ENCODE peak calls at places on chromosome 3, in nine cellular contexts. Z is HT1080, T is colonic mucosa, E is activated gamma-delta T cell, R is AG08396, H is prostate gland, W is NCI-H2081, P is posterior cingulate gyrus, D is NCI-H2029. U is an unnamed sample.

GRCh38 chr3:52244061-52244628 is 1.4 kb upstream of the PPM1M start:
- DNase-seq in R (no peak), D (no peak), E (no peak), Z (peak), T (no peak), H (no peak), P (no peak), W (no peak), U (peak)

GRCh38 chr3:55458398-55458797 is 28.7 kb downstream of the WNT5A start:
- DNase-seq in E (no peak), Z (peak), R (no peak), D (no peak), H (no peak), W (no peak), T (no peak), P (no peak), U (no peak)

GRCh38 chr3:1235526-1236120 is 142.8 kb downstream of the CNTN6 start:
- DNase-seq in T (no peak), D (no peak), R (no peak), E (no peak), Z (peak), W (no peak), P (no peak), H (no peak), U (no peak)

GRCh38 chr3:132730891-132731580 is 8.8 kb upstream of the NPHP3 start:
- DNase-seq in Z (peak), T (no peak), P (no peak), D (peak), E (no peak), H (no peak), R (peak), W (peak), U (peak)

GRCh38 chr3:37221407-37221806 is 47.0 kb upstream of the LRRFIP2 start:
- DNase-seq in D (no peak), P (no peak), W (no peak), H (no peak), E (no peak), R (peak), T (no peak), Z (peak), U (peak)

GRCh38 chr3:36521007-36521379 is 140.7 kb downstream of the STAC start:
- DNase-seq in D (no peak), Z (no peak), W (no peak), T (no peak), P (no peak), R (no peak), E (no peak), H (no peak), U (no peak)

GRCh38 chr3:9308298-9308990 is 54.4 kb upstream of the THUMPD3 start:
- DNase-seq in E (no peak), D (no peak), W (peak), R (peak), Z (no peak), T (no peak), H (no peak), P (no peak), U (no peak)

GRCh38 chr3:149723781-149724180 is 28.5 kb downstream of the COMMD2 start:
- DNase-seq in H (no peak), T (no peak), E (no peak), R (no peak), D (no peak), Z (no peak), W (no peak), P (no peak), U (no peak)

U was measured in COLO829.